ENCODE peak calls at places on chromosome X, in nine cellular contexts. G is heart left ventricle, U is lower leg skin, H is uterus, A is testis, I is IMR-90, C is A549, N is Peyer's patch, R is sigmoid colon. O is an unnamed sample.

GRCh38 chrX:110965409-110965808 is 130.6 kb upstream of the PAK3 start:
- DNase-seq in G (no peak), U (no peak), H (no peak), A (no peak), I (no peak), C (no peak), N (no peak), R (no peak), O (no peak)

GRCh38 chrX:151975736-151976275 is 1.3 kb upstream of the GABRE start:
- DNase-seq in G (no peak), U (no peak), H (no peak), A (no peak), I (no peak), C (no peak), N (no peak), R (no peak), O (no peak)

GRCh38 chrX:118644378-118644777 is 83.0 kb upstream of the IL13RA1 start:
- DNase-seq in G (no peak), U (no peak), H (no peak), A (no peak), I (peak), C (peak), N (no peak), R (no peak), O (peak)

GRCh38 chrX:48580662-48581061 is 6.4 kb downstream of the RBM3 start:
- DNase-seq in G (no peak), U (no peak), H (no peak), A (no peak), I (no peak), C (no peak), N (no peak), R (no peak), O (no peak)

GRCh38 chrX:15750611-15751159 is 12.6 kb downstream of the CA5B start:
- DNase-seq in G (no peak), U (no peak), H (no peak), A (no peak), I (no peak), C (no peak), N (no peak), R (no peak), O (no peak)

GRCh38 chrX:17414839-17415238 is 39.8 kb downstream of the NHS start:
- DNase-seq in G (no peak), U (no peak), H (no peak), A (peak), I (no peak), C (no peak), N (peak), R (no peak), O (no peak)

GRCh38 chrX:101108293-101108692 is 10.3 kb downstream of the CENPI start:
- DNase-seq in G (no peak), U (no peak), H (no peak), A (no peak), I (peak), C (no peak), N (no peak), R (no peak), O (no peak)

GRCh38 chrX:114905251-114905650 is 112.2 kb downstream of the IL13RA2 start:
- DNase-seq in G (no peak), U (no peak), H (no peak), A (no peak), I (no peak), C (no peak), N (no peak), R (no peak), O (no peak)

GRCh38 chrX:38129366-38129765 is 91.3 kb downstream of the SRPX start:
- DNase-seq in G (no peak), U (no peak), H (no peak), A (no peak), I (no peak), C (no peak), N (no peak), R (no peak), O (no peak)

GRCh38 chrX:153799326-153799725 is 4.9 kb downstream of the SSR4 start:
- DNase-seq in G (no peak), U (no peak), H (no peak), A (no peak), I (no peak), C (no peak), N (no peak), R (no peak), O (no peak)
- TF ChIP-seq POLR2A in G (no peak), U (no peak), H (no peak), A (no peak), I (no peak), C (no peak), N (no peak), R (no peak), O (no peak)

DNA sequence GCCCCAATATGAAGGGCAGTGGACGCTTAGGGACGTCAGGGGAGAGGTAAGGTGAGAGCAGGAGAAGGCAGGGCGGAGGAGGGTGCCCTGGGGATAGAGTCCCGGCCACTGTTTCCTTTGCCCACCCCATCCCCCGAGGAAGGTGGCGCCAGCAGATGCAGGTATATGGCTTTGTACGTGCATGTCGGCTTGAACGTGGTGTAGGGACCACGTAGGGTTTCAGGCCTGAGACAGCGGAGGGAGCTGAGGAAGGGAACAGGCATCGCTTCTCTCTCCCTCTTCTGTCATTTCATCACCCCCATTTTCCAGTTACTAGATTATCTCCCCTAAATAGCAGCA is 97.9 kb downstream of the PHKA2 start:
- DNase-seq in G (no peak), U (no peak), H (no peak), A (no peak), I (no peak), C (no peak), N (no peak), R (no peak), O (no peak)
- TF ChIP-seq POLR2A in G (no peak), U (no peak), H (no peak), A (no peak), I (no peak), C (no peak), N (no peak), R (no peak), O (no peak)

GRCh38 chrX:66071116-66071515 is 31.2 kb upstream of the VSIG4 start:
- DNase-seq in G (no peak), U (no peak), H (no peak), A (no peak), I (no peak), C (no peak), N (no peak), R (no peak), O (no peak)

GRCh38 chrX:66076801-66077200 is 36.9 kb upstream of the VSIG4 start:
- DNase-seq in G (no peak), U (no peak), H (no peak), A (no peak), I (no peak), C (no peak), N (no peak), R (no peak), O (no peak)

GRCh38 chrX:66074920-66075879 is 35.3 kb upstream of the VSIG4 start:
- DNase-seq in G (peak), U (peak), H (no peak), A (peak), I (no peak), C (no peak), N (no peak), R (peak), O (no peak)
- TF ChIP-seq POLR2A in G (no peak), U (no peak), H (no peak), A (no peak), I (no peak), C (no peak), N (no peak), R (no peak), O (no peak)

GRCh38 chrX:40158036-40158706 is 60.4 kb upstream of the BCOR start:
- DNase-seq in G (no peak), U (no peak), H (peak), A (no peak), I (peak), C (peak), N (no peak), R (no peak), O (peak)
- TF ChIP-seq POLR2A in G (no peak), U (no peak), H (peak), A (no peak), I (no peak), C (peak), N (no peak), R (no peak), O (peak)

DNA sequence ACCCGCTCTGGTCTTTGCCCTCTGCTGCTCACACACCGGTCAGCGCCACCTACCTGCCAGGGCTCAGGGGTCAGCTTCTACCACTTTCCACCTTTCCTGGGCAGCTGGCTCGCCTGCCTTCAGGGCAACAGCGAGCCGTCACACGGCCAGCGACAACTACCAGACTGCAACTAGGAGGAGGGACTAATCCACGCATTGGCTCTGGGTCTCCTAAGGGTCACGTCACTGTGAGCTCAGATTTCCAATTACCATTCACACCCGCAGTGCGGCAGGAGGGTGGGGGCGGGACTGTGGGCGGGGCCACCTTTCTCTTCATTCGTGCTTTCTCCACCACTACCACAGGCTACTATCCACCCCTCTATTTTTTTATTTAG is at the start of gene BEX5:
- DNase-seq in G (peak), U (peak), H (peak), A (peak), I (no peak), C (no peak), N (peak), R (peak), O (no peak)
- TF ChIP-seq POLR2A in G (no peak), U (no peak), H (peak), A (no peak), I (no peak), C (no peak), N (peak), R (no peak), O (no peak)

DNA sequence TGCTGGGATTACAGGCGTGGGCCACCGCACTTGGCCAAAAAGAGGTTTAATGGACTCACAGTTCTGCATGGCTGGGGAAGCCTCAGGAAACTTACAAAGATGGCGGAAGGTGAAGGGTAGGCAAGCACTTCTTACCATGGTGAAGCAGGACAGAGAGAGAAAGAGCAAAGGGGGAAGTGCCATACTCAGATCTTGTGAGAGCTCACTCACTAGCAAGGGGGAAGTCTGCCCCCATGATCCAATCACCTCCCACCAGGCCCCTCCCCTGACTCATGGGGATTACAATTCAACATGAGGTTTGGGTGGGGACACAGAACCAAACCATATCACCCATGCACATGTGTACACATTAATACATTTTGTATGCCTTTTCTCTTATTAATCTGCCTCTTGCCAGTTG is 77.1 kb upstream of the HSD17B10 start:
- DNase-seq in G (no peak), U (no peak), H (no peak), A (no peak), I (no peak), C (no peak), N (no peak), R (no peak), O (no peak)
- TF ChIP-seq POLR2A in G (no peak), U (no peak), H (no peak), A (no peak), I (no peak), C (no peak), N (no peak), R (no peak), O (no peak)

GRCh38 chrX:636971-637659 is 6.5 kb downstream of the SHOX start:
- DNase-seq in G (no peak), U (no peak), H (no peak), A (no peak), I (no peak), C (no peak), N (no peak), R (no peak), O (no peak)
- TF ChIP-seq POLR2A in G (no peak), U (no peak), H (no peak), A (no peak), I (no peak), C (no peak), N (no peak), R (no peak), O (no peak)

DNA sequence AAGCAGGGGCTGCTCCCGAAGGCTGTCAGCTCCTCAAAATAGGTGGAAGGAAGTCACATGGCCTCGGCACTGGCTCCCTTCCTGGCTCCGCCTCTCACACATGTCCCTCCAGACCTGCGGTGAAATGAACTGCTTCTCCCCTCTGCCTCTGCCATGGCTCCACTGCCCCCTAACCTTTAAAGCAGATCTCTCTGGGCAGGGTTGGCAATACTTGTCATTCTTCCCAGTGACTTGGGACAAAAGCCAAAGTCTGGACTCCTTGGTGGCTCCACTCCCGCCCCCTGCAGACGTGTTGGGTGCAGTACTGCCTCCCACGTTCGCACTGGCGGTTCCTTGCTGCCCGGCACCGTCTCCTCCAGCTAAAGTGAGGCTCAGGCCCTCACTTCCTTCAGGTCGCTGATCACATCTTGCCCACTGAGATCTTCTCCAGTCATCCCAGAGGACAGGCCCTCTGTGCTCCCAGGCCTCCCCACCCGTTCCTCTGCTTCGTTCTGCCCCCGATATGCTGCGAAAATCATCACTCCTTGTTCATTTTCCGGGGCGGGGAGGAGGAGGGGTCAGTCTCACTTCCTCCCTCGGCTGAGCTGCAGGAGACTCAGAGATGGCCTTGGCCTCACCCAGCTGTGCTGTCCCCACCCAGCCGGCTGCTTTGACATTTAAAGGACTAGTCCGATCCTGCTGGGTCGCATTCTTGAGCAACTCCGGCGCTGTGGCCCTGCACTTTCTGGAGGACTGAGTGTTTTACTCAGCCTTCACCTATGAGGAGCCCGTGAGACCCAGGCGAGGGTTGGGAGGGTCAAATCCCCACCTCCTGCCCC is 97.4 kb downstream of the PHKA2 start:
- DNase-seq in G (peak), U (peak), H (peak), A (peak), I (peak), C (peak), N (peak), R (peak), O (peak)
- TF ChIP-seq POLR2A in G (no peak), U (no peak), H (no peak), A (no peak), I (no peak), C (peak), N (peak), R (no peak), O (peak)

O was measured in H54.